ENCODE peak calls at places on chromosome 18, in seven cellular contexts. D is type B pancreatic cell, W is A549, L is WERI-Rb-1, E is prostate gland, I is GM06990, Y is bronchial epithelial cell. B is an unnamed sample.

GRCh38 chr18:62644773-62645172 is 70.6 kb upstream of the PHLPP1 start:
- DNase-seq in E (no peak), I (no peak), Y (no peak), L (no peak), W (no peak), D (no peak), B (no peak)

GRCh38 chr18:70037453-70038061 is 89.9 kb upstream of the CD226 start:
- DNase-seq in Y (peak; percentile 16), D (no peak), W (no peak), E (no peak), I (no peak), L (no peak), B (no peak)

GRCh38 chr18:79935098-79935480 is 16.4 kb downstream of the SLC66A2 start:
- DNase-seq in W (no peak), E (no peak), L (peak; percentile 4), Y (no peak), I (no peak), D (peak; percentile 39), B (no peak)

GRCh38 chr18:29378739-29379138 is 1201.8 kb upstream of the CDH2 start:
- DNase-seq in L (no peak), W (no peak), I (no peak), Y (peak; percentile 18), D (no peak), E (no peak), B (no peak)

GRCh38 chr18:40293311-40293710 is 1661.7 kb upstream of the PIK3C3 start:
- DNase-seq in L (no peak), E (no peak), Y (peak; percentile 26), W (no peak), D (no peak), I (no peak), B (no peak)

GRCh38 chr18:75827781-75828274 is 400.3 kb upstream of the SMIM21 start:
- DNase-seq in D (no peak), I (no peak), Y (no peak), E (no peak), L (no peak), W (no peak), B (no peak)

GRCh38 chr18:26004827-26005226 is 85.6 kb downstream of the SS18 start:
- DNase-seq in E (no peak), D (no peak), W (no peak), L (no peak), I (no peak), Y (no peak), B (no peak)

GRCh38 chr18:76005632-76006031 is 489.4 kb downstream of the ZNF516 start:
- DNase-seq in Y (no peak), L (peak; percentile 28), W (no peak), I (no peak), D (no peak), E (no peak), B (no peak)

GRCh38 chr18:76487782-76488181 is 7.3 kb downstream of the ZNF516 start:
- DNase-seq in Y (no peak), E (no peak), W (no peak), I (no peak), D (no peak), L (peak; percentile 49), B (no peak)

GRCh38 chr18:5417342-5417741 is 121.8 kb upstream of the ZBTB14 start:
- DNase-seq in I (no peak), Y (no peak), L (no peak), E (no peak), D (no peak), W (no peak), B (no peak)

GRCh38 chr18:6145645-6146308 is 250.5 kb upstream of the TMEM200C start:
- DNase-seq in Y (no peak), D (no peak), E (no peak), L (no peak), I (no peak), W (no peak), B (no peak)

GRCh38 chr18:49581369-49581768 is 19.5 kb downstream of the LIPG start:
- DNase-seq in Y (no peak), L (peak; percentile 35), E (no peak), D (no peak), I (no peak), W (no peak), B (no peak)

GRCh38 chr18:5521000-5521399 is 22.8 kb downstream of the EPB41L3 start:
- DNase-seq in I (no peak), Y (no peak), D (no peak), L (no peak), W (no peak), E (no peak), B (no peak)

GRCh38 chr18:79246309-79247108 is 149.2 kb upstream of the NFATC1 start:
- DNase-seq in I (peak; percentile 82), E (peak; percentile 60), Y (peak; percentile 69), L (peak; percentile 88), W (peak; percentile 46), D (peak; percentile 81), B (peak; percentile 81)

GRCh38 chr18:31102020-31102684 is at the start of gene DSC2:
- DNase-seq in E (peak; percentile 44), I (peak; percentile 48), D (peak; percentile 77), L (peak; percentile 79), W (no peak), Y (peak; percentile 58), B (no peak)

GRCh38 chr18:34764451-34764850 is 54.4 kb downstream of the DTNA start:
- DNase-seq in D (no peak), E (no peak), I (no peak), L (no peak), W (no peak), Y (no peak), B (no peak)

GRCh38 chr18:47953471-47953931 is 23.0 kb upstream of the SMAD2 start:
- DNase-seq in D (no peak), I (no peak), L (peak; percentile 97), Y (peak; percentile 59), W (no peak), E (peak; percentile 13), B (no peak)

GRCh38 chr18:48790869-48791635 is 159.7 kb downstream of the SMAD7 start:
- DNase-seq in Y (no peak), I (no peak), L (no peak), E (no peak), D (no peak), W (no peak), B (no peak)

GRCh38 chr18:64765908-64766307 is 617.0 kb upstream of the LINC00305 start:
- DNase-seq in D (no peak), Y (no peak), W (no peak), I (no peak), L (no peak), E (no peak), B (no peak)

GRCh38 chr18:49020129-49020528 is 69.4 kb upstream of the SMAD7 start:
- DNase-seq in L (peak; percentile 8), I (no peak), E (no peak), W (no peak), D (peak; percentile 58), Y (no peak), B (no peak)

GRCh38 chr18:60873708-60874107 is 459.5 kb upstream of the CDH20 start:
- DNase-seq in E (no peak), D (no peak), Y (no peak), W (no peak), L (no peak), I (no peak), B (no peak)

GRCh38 chr18:38421016-38421415 is 855.4 kb upstream of the CELF4 start:
- DNase-seq in I (no peak), Y (no peak), L (no peak), D (no peak), W (no peak), E (no peak), B (no peak)

GRCh38 chr18:59691046-59691395 is 6.2 kb downstream of the CCBE1 start:
- DNase-seq in D (no peak), L (peak; percentile 37), W (no peak), E (no peak), I (no peak), Y (peak; percentile 86), B (no peak)

GRCh38 chr18:35028556-35028955 is 12.7 kb upstream of the MAPRE2 start:
- DNase-seq in I (no peak), E (no peak), Y (no peak), L (no peak), D (no peak), W (no peak), B (no peak)

GRCh38 chr18:5895886-5896740 is 791 bp upstream of the TMEM200C start:
- DNase-seq in D (peak; percentile 81), L (peak; percentile 23), I (peak; percentile 18), E (no peak), W (no peak), Y (no peak), B (peak; percentile 52)

GRCh38 chr18:74326238-74326637 is 10.6 kb downstream of the C18orf63 start:
- DNase-seq in W (no peak), D (no peak), E (no peak), Y (no peak), L (no peak), I (no peak), B (no peak)
- TF ChIP-seq CTCF in W (no peak), D (no peak), E (no peak), Y (no peak), L (no peak), I (no peak), B (no peak)

DNA sequence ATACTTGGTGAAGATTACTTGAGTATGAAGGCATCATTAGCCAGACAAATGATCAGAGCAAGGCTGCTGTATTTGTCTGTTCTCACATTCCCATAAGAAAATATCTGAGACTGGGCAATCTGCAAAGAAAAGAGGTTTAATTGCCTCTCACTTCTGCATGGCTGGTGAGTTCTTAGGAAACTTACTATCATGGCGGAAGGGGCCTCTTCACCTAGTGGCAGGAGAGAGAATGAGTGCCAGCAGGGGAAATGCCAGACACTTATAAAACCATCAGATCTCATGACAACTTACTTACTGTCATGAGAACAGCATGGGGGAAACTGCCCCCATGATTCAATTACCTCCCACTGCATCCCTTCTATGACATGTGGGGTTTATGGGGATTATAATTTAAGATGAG is 452.3 kb downstream of the GALR1 start:
- DNase-seq in W (no peak), L (no peak), Y (no peak), I (no peak), D (no peak), E (no peak), B (no peak)
- TF ChIP-seq CTCF in W (no peak), L (peak; percentile 37), Y (no peak), I (no peak), D (no peak), E (no peak), B (no peak)

GRCh38 chr18:22609642-22610041 is 191.9 kb upstream of the CTAGE1 start:
- DNase-seq in Y (peak; percentile 24), L (no peak), I (no peak), W (peak; percentile 27), E (no peak), D (no peak), B (no peak)
- TF ChIP-seq CTCF in Y (no peak), L (no peak), I (no peak), W (no peak), E (no peak), D (peak; percentile 36), B (no peak)

DNA sequence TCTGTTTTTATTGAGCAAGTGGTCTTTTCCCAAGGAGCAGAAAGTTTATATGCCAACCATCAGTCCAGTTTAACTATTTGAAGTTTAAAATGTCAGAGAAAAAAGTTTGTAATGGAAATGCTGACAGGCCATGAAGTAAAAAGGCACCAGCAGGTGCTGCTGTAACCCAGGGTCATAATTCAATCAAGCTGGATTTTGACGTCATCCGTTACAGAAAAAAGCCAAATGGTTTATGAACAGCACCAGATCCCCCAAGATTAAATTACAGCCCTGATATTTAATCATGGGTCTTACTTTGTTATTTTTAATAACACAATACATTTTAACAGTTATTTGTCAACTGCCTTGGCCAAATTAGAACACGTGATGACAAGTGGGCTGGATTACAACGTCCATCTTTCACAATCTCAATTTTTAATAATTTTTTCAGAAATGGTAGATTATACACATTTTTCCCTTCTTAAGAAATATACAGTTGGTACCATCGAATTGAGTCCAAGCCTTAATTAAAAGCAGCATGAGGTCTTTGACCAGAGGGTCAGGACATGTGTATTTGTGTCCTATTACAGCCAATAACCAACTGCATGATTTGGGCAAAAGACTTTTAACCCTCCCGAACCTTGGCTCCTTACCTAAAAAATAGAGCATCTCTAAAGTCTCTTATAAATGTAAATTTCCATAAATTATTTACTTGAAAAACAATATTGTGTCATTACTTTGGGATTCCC is 10.0 kb downstream of the TCF4 start:
- DNase-seq in I (no peak), L (no peak), E (no peak), W (no peak), Y (no peak), D (no peak), B (no peak)
- TF ChIP-seq CTCF in I (peak; percentile 12), L (no peak), E (no peak), W (peak; percentile 17), Y (peak; percentile 20), D (peak; percentile 27), B (no peak)